ENCODE peak calls at places on chromosomes 3 and 15, in six cellular contexts. G is suprapubic skin, F is A549, T is transverse colon, A is tibial nerve, J is heart left ventricle. C is an unnamed sample.
A peak's percentile ranks its signal among the peaks of the same experiment; 100 is the strongest.

GRCh38 chr15:33326908-33327307 is 16.1 kb downstream of the RYR3 start:
- DNase-seq in G (no peak), F (no peak), T (no peak), A (no peak), J (no peak), C (no peak)

GRCh38 chr15:61063875-61064320 is 165.2 kb downstream of the RORA start:
- DNase-seq in G (no peak), F (no peak), T (peak; percentile 40), A (no peak), J (no peak), C (no peak)

GRCh38 chr3:73745429-73746247 is 120.9 kb upstream of the PDZRN3 start:
- DNase-seq in G (no peak), F (no peak), T (no peak), A (no peak), J (no peak), C (no peak)

GRCh38 chr3:69384379-69384778 is 1.5 kb downstream of the FRMD4B start:
- DNase-seq in G (no peak), F (no peak), T (no peak), A (no peak), J (no peak), C (no peak)

GRCh38 chr15:74584204-74584603 is 31.4 kb upstream of the CLK3 start:
- DNase-seq in G (no peak), F (no peak), T (no peak), A (no peak), J (no peak), C (no peak)

GRCh38 chr3:65559643-65560042 is 479.1 kb downstream of the MAGI1 start:
- DNase-seq in G (no peak), F (no peak), T (no peak), A (no peak), J (no peak), C (no peak)

GRCh38 chr15:51751687-51752683 is 588 bp downstream of the TMOD2 start:
- DNase-seq in G (peak; percentile 81), F (peak; percentile 42), T (peak; percentile 30), A (no peak), J (no peak), C (no peak)

GRCh38 chr3:141231923-141232861 is 567 bp downstream of the PXYLP1 start:
- DNase-seq in G (no peak), F (peak; percentile 31), T (peak; percentile 55), A (no peak), J (no peak), C (no peak)

GRCh38 chr3:126474498-126475410 is 937 bp downstream of the ZXDC start:
- DNase-seq in G (no peak), F (peak; percentile 35), T (peak; percentile 45), A (no peak), J (peak; percentile 34), C (peak; percentile 66)

GRCh38 chr15:58926823-58927222 is 6.7 kb downstream of the SLTM start:
- DNase-seq in G (no peak), F (no peak), T (no peak), A (no peak), J (no peak), C (no peak)

GRCh38 chr15:31486506-31486905 is 159.9 kb downstream of the KLF13 start:
- DNase-seq in G (no peak), F (no peak), T (no peak), A (no peak), J (no peak), C (peak; percentile 3)

GRCh38 chr3:177144922-177145321 is 52.4 kb downstream of the TBL1XR1 start:
- DNase-seq in G (no peak), F (no peak), T (no peak), A (no peak), J (no peak), C (no peak)

GRCh38 chr3:61218508-61218907 is 32.7 kb downstream of the FHIT start:
- DNase-seq in G (no peak), F (no peak), T (no peak), A (no peak), J (no peak), C (no peak)

GRCh38 chr3:16770792-16771191 is 114.0 kb upstream of the PLCL2 start:
- DNase-seq in G (no peak), F (no peak), T (no peak), A (no peak), J (no peak), C (peak; percentile 69)

GRCh38 chr3:191260431-191261303 is 61.6 kb downstream of the OSTN start:
- DNase-seq in G (no peak), F (no peak), T (no peak), A (no peak), J (no peak), C (no peak)

GRCh38 chr3:11717301-11717700 is 73.6 kb upstream of the VGLL4 start:
- DNase-seq in G (no peak), F (no peak), T (no peak), A (no peak), J (no peak), C (no peak)

GRCh38 chr3:143185401-143185800 is 65.8 kb downstream of the CHST2 start:
- DNase-seq in G (no peak), F (no peak), T (no peak), A (no peak), J (no peak), C (no peak)

GRCh38 chr15:55546718-55547117 is 38.7 kb upstream of the DNAAF4 start:
- DNase-seq in G (no peak), F (no peak), T (no peak), A (no peak), J (no peak), C (no peak)

GRCh38 chr3:188656196-188656982 is 502.4 kb downstream of the LPP start:
- DNase-seq in G (no peak), F (no peak), T (no peak), A (no peak), J (no peak), C (peak; percentile 30)

GRCh38 chr15:50929062-50929461 is 20.6 kb downstream of the AP4E1 start:
- DNase-seq in G (no peak), F (no peak), T (no peak), A (no peak), J (no peak), C (no peak)

GRCh38 chr15:69758810-69759410 is 306.3 kb downstream of the RPLP1 start:
- DNase-seq in G (no peak), F (no peak), T (peak; percentile 71), A (no peak), J (peak; percentile 16), C (peak; percentile 25)

GRCh38 chr3:27467545-27467944 is 16.6 kb downstream of the SLC4A7 start:
- DNase-seq in G (no peak), F (peak; percentile 60), T (no peak), A (no peak), J (no peak), C (no peak)

DNA sequence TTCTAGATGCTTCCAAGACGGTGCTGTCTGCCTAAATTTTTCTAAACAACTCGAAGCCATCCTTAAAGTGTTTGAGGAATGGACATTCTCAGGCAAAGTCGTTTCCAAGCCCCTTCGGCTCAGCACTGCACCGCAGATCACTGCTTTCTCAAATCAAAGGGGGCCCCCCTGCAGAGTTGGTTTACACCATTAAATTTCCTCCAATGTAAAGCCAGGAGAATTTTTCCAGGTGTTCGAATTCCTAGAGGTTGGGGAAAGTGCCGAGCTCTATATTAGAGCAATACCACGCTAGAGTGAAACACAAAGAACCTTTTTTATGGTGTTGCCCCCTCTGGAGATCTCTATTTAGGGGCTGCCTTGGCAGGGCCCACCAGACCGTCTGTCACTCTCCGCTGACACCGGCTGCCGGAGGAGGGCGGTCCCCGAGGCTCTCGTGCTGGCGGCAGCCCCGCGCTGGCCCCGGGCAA is 277.9 kb upstream of the NR2F2 start:
- DNase-seq in G (no peak), F (no peak), T (no peak), A (no peak), J (no peak), C (no peak)
- H3K27ac ChIP-seq in G (no peak overlapping the region), F (no peak overlapping the region), T (no peak overlapping the region), A (peak overlapping the region; percentile 66), J (peak overlapping the region; percentile 70), C (peak overlapping the region; percentile 75)

GRCh38 chr15:91023720-91024119 is 1.3 kb upstream of the VPS33B start:
- DNase-seq in G (no peak), F (no peak), T (no peak), A (no peak), J (no peak), C (no peak)

GRCh38 chr15:91018178-91018577 is 4.2 kb downstream of the VPS33B start:
- DNase-seq in G (no peak), F (no peak), T (no peak), A (no peak), J (no peak), C (no peak)

GRCh38 chr15:91021516-91022074 is 799 bp downstream of the VPS33B start:
- DNase-seq in G (no peak), F (no peak), T (no peak), A (no peak), J (no peak), C (no peak)

GRCh38 chr15:91022832-91023129 is 387 bp upstream of the VPS33B start:
- DNase-seq in G (no peak), F (no peak), T (no peak), A (no peak), J (no peak), C (no peak)

DNA sequence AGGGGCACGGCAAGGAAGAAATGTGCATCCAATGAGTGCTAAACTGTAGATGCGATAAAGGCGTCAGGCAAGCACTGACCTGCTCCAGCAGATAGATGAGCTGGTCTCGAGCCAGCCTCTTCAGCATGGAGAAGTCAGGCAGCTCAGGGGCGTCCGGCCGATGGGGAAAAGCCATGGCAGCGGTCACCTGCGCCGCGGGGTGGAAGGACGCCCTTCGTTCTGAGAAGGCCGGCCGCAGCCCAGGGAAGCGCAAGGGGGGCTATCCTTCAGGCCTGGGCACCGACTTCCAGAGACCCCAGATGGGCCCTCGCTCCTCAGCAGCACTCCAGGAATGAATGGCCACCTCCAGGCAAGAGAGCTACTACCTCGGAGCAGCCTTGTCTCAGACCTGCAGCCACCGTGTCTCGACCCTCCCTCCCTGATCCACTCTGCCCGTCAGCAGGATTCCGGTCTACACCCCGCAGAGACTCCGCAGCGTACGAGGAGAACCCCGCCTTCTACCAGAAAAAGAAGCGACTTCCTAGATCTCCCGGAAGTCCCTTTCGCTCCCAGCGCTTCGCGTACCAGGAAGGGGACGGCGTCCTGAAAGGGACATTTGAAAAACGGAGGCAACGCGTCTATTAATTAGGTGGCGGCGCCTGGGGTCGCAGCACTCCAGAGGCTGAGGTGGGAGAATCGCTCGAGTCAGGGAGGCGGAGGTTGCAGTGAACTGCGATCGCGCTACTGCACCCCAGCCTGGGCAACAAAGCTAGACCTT is at the start of gene VPS33B:
- DNase-seq in G (peak; percentile 86), F (peak; percentile 86), T (peak; percentile 90), A (peak; percentile 84), J (peak; percentile 87), C (peak; percentile 70)
- TF ChIP-seq POLR2A in G (no peak), F (peak; percentile 84), T (peak; percentile 53), A (peak; percentile 15), J (no peak), C (peak; percentile 15)

GRCh38 chr15:78317145-78317836 is 17.9 kb upstream of the SKIC8 start:
- DNase-seq in G (no peak), F (no peak), T (peak; percentile 56), A (no peak), J (no peak), C (no peak)
- H3K4me3 ChIP-seq in G (no peak overlapping the region), F (no peak overlapping the region), T (no peak overlapping the region), A (no peak overlapping the region), J (no peak overlapping the region), C (no peak overlapping the region)

GRCh38 chr15:96171271-96171739 is 159.2 kb upstream of the NR2F2 start:
- DNase-seq in G (no peak), F (peak; percentile 28), T (no peak), A (no peak), J (no peak), C (no peak)
- H3K27ac ChIP-seq in G (no peak overlapping the region), F (peak overlapping the region; percentile 70), T (no peak overlapping the region), A (no peak overlapping the region), J (no peak overlapping the region), C (no peak overlapping the region)

C was measured in gastrocnemius medialis.